ENCODE peak calls at places on chromosomes 4 and X, in nine cellular contexts. T is non-pigmented ciliary epithelial cell; V is stimulated activated CD8-positive, alpha-beta memory T cell treated with anti-CD3 and anti-CD28 coated beads, Interleukin-15, amount 100 ng/mL, for 24 hours; U is kidney tubule cell; R is endodermal cell; X is choroid plexus epithelial cell; K is kidney glomerular epithelial cell; W is pancreas; N is heart right ventricle. B is an unnamed sample.

GRCh38 chr4:153205028-153205648 is 895 bp downstream of the TRIM2 start:
- DNase-seq in T (no peak), N (no peak), R (peak; percentile 83), U (peak; percentile 87), K (no peak), W (peak; percentile 50), X (no peak), V (no peak), B (no peak)

GRCh38 chr4:119517361-119518229 is 111.0 kb downstream of the PDE5A start:
- DNase-seq in R (no peak), N (peak; percentile 26), K (peak; percentile 14), U (peak; percentile 2), V (no peak), X (peak; percentile 60), T (peak; percentile 79), W (no peak), B (no peak)

GRCh38 chr4:184293552-184293951 is 75.9 kb upstream of the ENPP6 start:
- DNase-seq in U (peak; percentile 55), T (no peak), X (no peak), W (no peak), N (no peak), V (no peak), R (no peak), K (peak; percentile 31), B (no peak)

GRCh38 chr4:165096776-165097175 is 15.9 kb downstream of the TMEM192 start:
- DNase-seq in N (no peak), R (no peak), K (peak; percentile 30), T (no peak), V (no peak), W (no peak), X (peak; percentile 68), U (peak; percentile 27), B (no peak)

GRCh38 chr4:139581096-139581495 is 25.1 kb upstream of the SETD7 start:
- DNase-seq in N (no peak), V (no peak), U (no peak), T (no peak), R (no peak), W (no peak), X (no peak), K (no peak), B (no peak)

GRCh38 chrX:56233682-56234081 is 1.5 kb downstream of the KLF8 start:
- DNase-seq in N (peak; percentile 43), W (peak; percentile 43), U (peak; percentile 81), X (peak; percentile 3), T (no peak), K (peak; percentile 35), R (peak; percentile 85), V (no peak), B (no peak)

GRCh38 chrX:134803060-134803459 is 144.8 kb upstream of the PLAC1 start:
- DNase-seq in V (no peak), N (no peak), U (no peak), R (peak; percentile 71), T (no peak), W (no peak), K (no peak), X (no peak), B (no peak)

GRCh38 chrX:130083107-130083490 is 27.2 kb downstream of the ELF4 start:
- DNase-seq in T (no peak), K (peak; percentile 26), V (no peak), N (no peak), U (no peak), W (no peak), R (peak; percentile 67), X (no peak), B (no peak)

GRCh38 chrX:135015526-135016245 is 6.7 kb downstream of the RTL8B start:
- DNase-seq in N (no peak), X (no peak), T (no peak), U (no peak), R (no peak), W (no peak), K (no peak), V (no peak), B (no peak)

GRCh38 chr4:102263024-102263787 is 82.1 kb downstream of the SLC39A8 start:
- DNase-seq in R (no peak), N (no peak), X (peak; percentile 74), U (peak; percentile 84), V (no peak), T (no peak), K (peak; percentile 89), W (no peak), B (no peak)

GRCh38 chr4:48594185-48594584 is 104.1 kb downstream of the ZAR1 start:
- DNase-seq in U (no peak), N (peak; percentile 77), K (no peak), X (no peak), V (no peak), T (no peak), R (peak; percentile 71), W (no peak), B (no peak)

GRCh38 chr4:15920723-15921591 is 17.6 kb downstream of the FGFBP1 start:
- DNase-seq in X (peak; percentile 98), N (no peak), U (peak; percentile 97), K (peak; percentile 87), V (no peak), T (peak; percentile 96), W (no peak), R (no peak), B (no peak)

GRCh38 chr4:123784626-123785025 is 388.0 kb downstream of the SPRY1 start:
- DNase-seq in V (no peak), W (no peak), X (no peak), T (no peak), R (no peak), U (no peak), N (no peak), K (no peak), B (no peak)

GRCh38 chr4:160319868-160320260 is 1217.0 kb downstream of the RAPGEF2 start:
- DNase-seq in N (no peak), U (no peak), W (no peak), R (no peak), K (no peak), T (no peak), X (no peak), V (no peak), B (no peak)

GRCh38 chrX:88655460-88655859 is 91.6 kb upstream of the CPXCR1 start:
- DNase-seq in V (no peak), K (no peak), T (no peak), U (no peak), X (no peak), W (no peak), R (no peak), N (no peak), B (no peak)